ENCODE peak calls at places on chromosomes 16 and 17, in eight cellular contexts. L, A, H, V, M, K, P and Z are unnamed samples.

GRCh38 chr17:18380471-18381157 is 3.0 kb downstream of the EVPLL start:
- DNase-seq in L (no peak), A (no peak), H (no peak), V (no peak), M (no peak), K (no peak), P (no peak), Z (no peak)

GRCh38 chr17:76735006-76735405 is 2.1 kb downstream of the SRSF2 start:
- DNase-seq in L (no peak), A (no peak), H (no peak), V (no peak), M (no peak), K (peak), P (peak), Z (no peak)

GRCh38 chr16:3062553-3062952 is 2.9 kb upstream of the IL32 start:
- DNase-seq in L (no peak), A (no peak), H (no peak), V (no peak), M (no peak), K (no peak), P (no peak), Z (no peak)

GRCh38 chr17:36124879-36125824 is 21.5 kb downstream of the CCL4 start:
- DNase-seq in L (no peak), A (no peak), H (no peak), V (no peak), M (no peak), K (no peak), P (no peak), Z (no peak)

GRCh38 chr16:10085078-10085798 is 97.0 kb downstream of the GRIN2A start:
- DNase-seq in L (no peak), A (no peak), H (no peak), V (no peak), M (no peak), K (no peak), P (no peak), Z (no peak)

GRCh38 chr16:73572135-73572534 is 524.2 kb upstream of the ZFHX3 start:
- DNase-seq in L (no peak), A (no peak), H (no peak), V (no peak), M (no peak), K (peak), P (peak), Z (peak)

GRCh38 chr16:67773569-67774456 is 32.5 kb downstream of the RANBP10 start:
- DNase-seq in L (no peak), A (peak), H (no peak), V (peak), M (no peak), K (no peak), P (no peak), Z (no peak)

GRCh38 chr16:84103678-84104077 is 13.1 kb downstream of the MBTPS1 start:
- DNase-seq in L (no peak), A (no peak), H (no peak), V (peak), M (no peak), K (peak), P (no peak), Z (no peak)

GRCh38 chr17:80942360-80943345 is 49.0 kb upstream of the CHMP6 start:
- DNase-seq in L (no peak), A (peak), H (no peak), V (no peak), M (peak), K (peak), P (no peak), Z (peak)

GRCh38 chr16:4380131-4381063 is 8.7 kb downstream of the VASN start:
- DNase-seq in L (no peak), A (no peak), H (no peak), V (no peak), M (no peak), K (peak), P (no peak), Z (no peak)

GRCh38 chr16:89072216-89073130 is 21.2 kb upstream of the ACSF3 start:
- DNase-seq in L (no peak), A (no peak), H (no peak), V (no peak), M (peak), K (no peak), P (peak), Z (peak)

GRCh38 chr17:65405563-65405962 is 155.9 kb downstream of the AXIN2 start:
- DNase-seq in L (no peak), A (no peak), H (no peak), V (no peak), M (no peak), K (no peak), P (no peak), Z (no peak)

GRCh38 chr17:50466371-50467113 is 2.1 kb downstream of the CHAD start:
- DNase-seq in L (no peak), A (no peak), H (no peak), V (no peak), M (no peak), K (no peak), P (peak), Z (no peak)

GRCh38 chr17:81573794-81574642 is 21.9 kb upstream of the FAAP100 start:
- DNase-seq in L (no peak), A (no peak), H (no peak), V (no peak), M (no peak), K (no peak), P (peak), Z (no peak)

GRCh38 chr16:85984211-85984880 is 85.4 kb downstream of the IRF8 start:
- DNase-seq in L (no peak), A (no peak), H (no peak), V (no peak), M (no peak), K (no peak), P (no peak), Z (no peak)

GRCh38 chr16:57997176-57997527 is 3.3 kb downstream of the ZNF319 start:
- DNase-seq in L (no peak), A (no peak), H (no peak), V (no peak), M (no peak), K (no peak), P (no peak), Z (no peak)

GRCh38 chr16:58031016-58031800 is 5.7 kb downstream of the MMP15 start:
- DNase-seq in L (no peak), A (no peak), H (no peak), V (no peak), M (no peak), K (no peak), P (no peak), Z (no peak)

GRCh38 chr16:27475561-27475960 is 73.6 kb downstream of the IL21R start:
- DNase-seq in L (peak), A (no peak), H (no peak), V (no peak), M (peak), K (peak), P (no peak), Z (no peak)

GRCh38 chr16:86953631-86954465 is 363.3 kb downstream of the C16orf95 start:
- DNase-seq in L (no peak), A (no peak), H (no peak), V (peak), M (no peak), K (no peak), P (no peak), Z (no peak)

GRCh38 chr17:50578173-50578572 is 17.7 kb downstream of the CACNA1G start:
- DNase-seq in L (no peak), A (no peak), H (no peak), V (no peak), M (no peak), K (no peak), P (no peak), Z (no peak)

GRCh38 chr16:23836078-23836403 is 258 bp downstream of the PRKCB start:
- DNase-seq in L (no peak), A (no peak), H (no peak), V (no peak), M (no peak), K (no peak), P (no peak), Z (no peak)

GRCh38 chr16:53775821-53776431 is 72.0 kb downstream of the FTO start:
- DNase-seq in L (peak), A (no peak), H (no peak), V (no peak), M (peak), K (peak), P (peak), Z (peak)

GRCh38 chr17:40611840-40612509 is 35.6 kb downstream of the SMARCE1 start:
- DNase-seq in L (no peak), A (no peak), H (no peak), V (no peak), M (no peak), K (no peak), P (no peak), Z (no peak)

GRCh38 chr17:152860-153420 is 15.6 kb downstream of the SCGB1C2 start:
- DNase-seq in L (no peak), A (no peak), H (no peak), V (no peak), M (no peak), K (no peak), P (no peak), Z (peak)

GRCh38 chr16:79310734-79311133 is 289.8 kb downstream of the MAF start:
- DNase-seq in L (no peak), A (no peak), H (no peak), V (no peak), M (no peak), K (no peak), P (no peak), Z (no peak)

GRCh38 chr17:79741751-79742588 is 11.2 kb downstream of the ENPP7 start:
- DNase-seq in L (peak), A (peak), H (peak), V (peak), M (no peak), K (peak), P (peak), Z (peak)

GRCh38 chr17:2980211-2980903 is 83.0 kb downstream of the OR1D5 start:
- DNase-seq in L (no peak), A (no peak), H (no peak), V (no peak), M (no peak), K (no peak), P (no peak), Z (no peak)

GRCh38 chr17:79183221-79184158 is 108.9 kb downstream of the ENGASE start:
- DNase-seq in L (peak), A (no peak), H (no peak), V (no peak), M (no peak), K (no peak), P (peak), Z (no peak)

GRCh38 chr17:16449121-16449570 is 33.8 kb downstream of the TRPV2 start:
- DNase-seq in L (no peak), A (no peak), H (no peak), V (no peak), M (no peak), K (no peak), P (no peak), Z (no peak)

GRCh38 chr17:38673714-38674012 is 1.1 kb downstream of the EPOP start:
- DNase-seq in L (no peak), A (peak), H (no peak), V (no peak), M (no peak), K (no peak), P (no peak), Z (no peak)